ENCODE peak calls at places on chromosomes 7 and 10, in five cellular contexts. One of them, this sample, is unnamed.

GRCh38 chr7:139667377-139667776 is 110.4 kb downstream of the HIPK2 start:
- DNase-seq in endothelial cell: no peak
- DNase-seq in GM13976: no peak
- DNase-seq in fibroblast of the aortic adventitia: no peak
- DNase-seq in GM03348: no peak
- DNase-seq in this sample: no peak

GRCh38 chr7:101625076-101625914 is 3.8 kb downstream of the MYL10 start:
- DNase-seq in endothelial cell: no peak
- DNase-seq in fibroblast of the aortic adventitia: no peak
- DNase-seq in GM13976: no peak
- DNase-seq in GM03348: peak
- DNase-seq in this sample: peak

GRCh38 chr7:84811427-84811826 is 375.4 kb downstream of the SEMA3D start:
- DNase-seq in endothelial cell: no peak
- DNase-seq in GM13976: no peak
- DNase-seq in fibroblast of the aortic adventitia: peak
- DNase-seq in GM03348: no peak
- DNase-seq in this sample: no peak

GRCh38 chr10:121669010-121669366 is 70.7 kb upstream of the FGFR2 start:
- DNase-seq in endothelial cell: no peak
- DNase-seq in fibroblast of the aortic adventitia: no peak
- DNase-seq in GM03348: no peak
- DNase-seq in GM13976: no peak
- DNase-seq in this sample: no peak

GRCh38 chr7:124688991-124689390 is 76.6 kb downstream of the GPR37 start:
- DNase-seq in endothelial cell: no peak
- DNase-seq in fibroblast of the aortic adventitia: peak
- DNase-seq in GM13976: no peak
- DNase-seq in GM03348: no peak
- DNase-seq in this sample: peak

GRCh38 chr7:92835851-92836488 is 403 bp downstream of the CDK6 start:
- DNase-seq in GM13976: peak
- DNase-seq in GM03348: peak
- DNase-seq in endothelial cell: peak
- DNase-seq in fibroblast of the aortic adventitia: peak
- DNase-seq in this sample: peak

GRCh38 chr7:114530074-114530611 is 115.5 kb downstream of the FOXP2 start:
- DNase-seq in endothelial cell: no peak
- DNase-seq in GM13976: no peak
- DNase-seq in fibroblast of the aortic adventitia: peak
- DNase-seq in GM03348: no peak
- DNase-seq in this sample: no peak

GRCh38 chr10:3857318-3857717 is 72.3 kb upstream of the KLF6 start:
- DNase-seq in GM13976: no peak
- DNase-seq in GM03348: no peak
- DNase-seq in endothelial cell: no peak
- DNase-seq in fibroblast of the aortic adventitia: no peak
- DNase-seq in this sample: no peak

GRCh38 chr7:111364413-111364812 is 197.9 kb downstream of the IMMP2L start:
- DNase-seq in GM13976: no peak
- DNase-seq in fibroblast of the aortic adventitia: peak
- DNase-seq in GM03348: no peak
- DNase-seq in endothelial cell: no peak
- DNase-seq in this sample: peak

GRCh38 chr10:22573820-22574569 is 140.4 kb downstream of the PIP4K2A start:
- DNase-seq in GM13976: no peak
- DNase-seq in endothelial cell: peak
- DNase-seq in fibroblast of the aortic adventitia: peak
- DNase-seq in GM03348: peak
- DNase-seq in this sample: peak

GRCh38 chr7:99365318-99366141 is 9.0 kb upstream of the ARPC1B start:
- DNase-seq in GM13976: peak
- DNase-seq in fibroblast of the aortic adventitia: no peak
- DNase-seq in GM03348: peak
- DNase-seq in endothelial cell: peak
- DNase-seq in this sample: peak

GRCh38 chr7:155374276-155375252 is 76.9 kb downstream of the INSIG1 start:
- DNase-seq in endothelial cell: no peak
- DNase-seq in GM13976: no peak
- DNase-seq in GM03348: no peak
- DNase-seq in fibroblast of the aortic adventitia: no peak
- DNase-seq in this sample: no peak

GRCh38 chr7:99331002-99331401 is 5.3 kb downstream of the ARPC1A start:
- DNase-seq in endothelial cell: no peak
- DNase-seq in GM13976: no peak
- DNase-seq in GM03348: no peak
- DNase-seq in fibroblast of the aortic adventitia: no peak
- DNase-seq in this sample: no peak

GRCh38 chr10:30639946-30640786 is 10.6 kb upstream of the LYZL2 start:
- DNase-seq in endothelial cell: no peak
- DNase-seq in GM13976: peak
- DNase-seq in fibroblast of the aortic adventitia: peak
- DNase-seq in GM03348: peak
- DNase-seq in this sample: peak

GRCh38 chr7:106999023-106999422 is 45.5 kb upstream of the PRKAR2B start:
- DNase-seq in GM13976: no peak
- DNase-seq in endothelial cell: no peak
- DNase-seq in fibroblast of the aortic adventitia: no peak
- DNase-seq in GM03348: no peak
- DNase-seq in this sample: no peak

GRCh38 chr10:91652364-91652763 is 19.5 kb upstream of the PPP1R3C start:
- DNase-seq in GM03348: peak
- DNase-seq in GM13976: no peak
- DNase-seq in endothelial cell: no peak
- DNase-seq in fibroblast of the aortic adventitia: peak
- DNase-seq in this sample: peak

GRCh38 chr10:132257271-132257670 is 50.5 kb downstream of the STK32C start:
- DNase-seq in GM03348: peak
- DNase-seq in endothelial cell: no peak
- DNase-seq in fibroblast of the aortic adventitia: peak
- DNase-seq in GM13976: peak
- DNase-seq in this sample: peak

GRCh38 chr10:94005050-94005449 is 11.3 kb downstream of the PLCE1 start:
- DNase-seq in GM03348: no peak
- DNase-seq in GM13976: no peak
- DNase-seq in fibroblast of the aortic adventitia: peak
- DNase-seq in endothelial cell: no peak
- DNase-seq in this sample: peak

GRCh38 chr10:63553031-63553430 is 31.8 kb downstream of the REEP3 start:
- DNase-seq in endothelial cell: no peak
- DNase-seq in GM03348: peak
- DNase-seq in fibroblast of the aortic adventitia: peak
- DNase-seq in GM13976: no peak
- DNase-seq in this sample: peak

GRCh38 chr7:151844080-151844827 is 32.7 kb downstream of the PRKAG2 start:
- DNase-seq in endothelial cell: no peak
- DNase-seq in fibroblast of the aortic adventitia: peak
- DNase-seq in GM13976: no peak
- DNase-seq in GM03348: peak
- DNase-seq in this sample: peak

GRCh38 chr10:14063531-14064317 is 267.0 kb downstream of the FRMD4A start:
- DNase-seq in GM13976: no peak
- DNase-seq in fibroblast of the aortic adventitia: peak
- DNase-seq in endothelial cell: no peak
- DNase-seq in GM03348: peak
- DNase-seq in this sample: peak

GRCh38 chr7:116588225-116588624 is 63.4 kb downstream of the CAV1 start:
- DNase-seq in GM03348: peak
- DNase-seq in fibroblast of the aortic adventitia: peak
- DNase-seq in GM13976: peak
- DNase-seq in endothelial cell: peak
- DNase-seq in this sample: peak

GRCh38 chr7:36066021-36066664 is 86.9 kb upstream of the EEPD1 start:
- DNase-seq in GM03348: no peak
- DNase-seq in GM13976: no peak
- DNase-seq in fibroblast of the aortic adventitia: no peak
- DNase-seq in endothelial cell: no peak
- DNase-seq in this sample: no peak

GRCh38 chr7:133365892-133366291 is 113.0 kb downstream of the EXOC4 start:
- DNase-seq in endothelial cell: no peak
- DNase-seq in fibroblast of the aortic adventitia: peak
- DNase-seq in GM13976: no peak
- DNase-seq in GM03348: no peak
- DNase-seq in this sample: peak

GRCh38 chr10:82394987-82395386 is 520.0 kb downstream of the NRG3 start:
- DNase-seq in GM03348: no peak
- DNase-seq in fibroblast of the aortic adventitia: no peak
- DNase-seq in GM13976: no peak
- DNase-seq in endothelial cell: no peak
- DNase-seq in this sample: no peak

GRCh38 chr10:106147050-106147449 is 1017.5 kb downstream of the SORCS1 start:
- DNase-seq in GM03348: no peak
- DNase-seq in fibroblast of the aortic adventitia: no peak
- DNase-seq in GM13976: no peak
- DNase-seq in endothelial cell: no peak
- DNase-seq in this sample: no peak

GRCh38 chr10:46227571-46228075 is 59.2 kb upstream of the ANTXRL start:
- DNase-seq in GM13976: no peak
- DNase-seq in fibroblast of the aortic adventitia: no peak
- DNase-seq in endothelial cell: peak
- DNase-seq in GM03348: no peak
- DNase-seq in this sample: no peak

GRCh38 chr7:30923009-30923773 is 11.5 kb downstream of the AQP1 start:
- DNase-seq in endothelial cell: peak
- DNase-seq in fibroblast of the aortic adventitia: no peak
- DNase-seq in GM13976: peak
- DNase-seq in GM03348: no peak
- DNase-seq in this sample: no peak